ENCODE peak calls at places on chromosomes 2 and 18, in seven cellular contexts. T, Y, S, B, R, N and Q are unnamed samples.
A peak's percentile ranks its signal among the peaks of the same experiment; 100 is the strongest.

GRCh38 chr2:74984017-74984416 is 25.6 kb downstream of the POLE4 start:
- DNase-seq in T (no peak), Y (no peak), S (no peak), B (no peak), R (no peak), N (no peak), Q (no peak)

GRCh38 chr2:19987936-19988335 is 2.0 kb downstream of the WDR35 start:
- DNase-seq in T (no peak), Y (no peak), S (no peak), B (no peak), R (no peak), N (no peak), Q (no peak)

GRCh38 chr2:214604861-214605260 is 194.0 kb downstream of the VWC2L start:
- DNase-seq in T (no peak), Y (no peak), S (peak; percentile 21), B (no peak), R (no peak), N (no peak), Q (no peak)

GRCh38 chr2:145402706-145403277 is 882.9 kb upstream of the ZEB2 start:
- DNase-seq in T (no peak), Y (no peak), S (peak; percentile 15), B (no peak), R (no peak), N (no peak), Q (no peak)

GRCh38 chr18:37355772-37356171 is 209.8 kb downstream of the CELF4 start:
- DNase-seq in T (no peak), Y (no peak), S (no peak), B (no peak), R (no peak), N (no peak), Q (no peak)

GRCh38 chr2:134926231-134926931 is 7.8 kb downstream of the CCNT2 start:
- DNase-seq in T (no peak), Y (no peak), S (peak; percentile 17), B (no peak), R (no peak), N (no peak), Q (no peak)

GRCh38 chr18:22551536-22552151 is 133.9 kb upstream of the CTAGE1 start:
- DNase-seq in T (no peak), Y (no peak), S (peak; percentile 91), B (no peak), R (no peak), N (no peak), Q (no peak)

GRCh38 chr2:191933307-191934105 is 86.6 kb upstream of the CAVIN2 start:
- DNase-seq in T (no peak), Y (no peak), S (peak; percentile 82), B (no peak), R (no peak), N (no peak), Q (no peak)

GRCh38 chr2:64681479-64681967 is 27.8 kb upstream of the SERTAD2 start:
- DNase-seq in T (no peak), Y (no peak), S (no peak), B (no peak), R (no peak), N (no peak), Q (no peak)

GRCh38 chr2:190255668-190256067 is 64.0 kb downstream of the HIBCH start:
- DNase-seq in T (no peak), Y (no peak), S (no peak), B (no peak), R (no peak), N (no peak), Q (no peak)

GRCh38 chr18:46712406-46712805 is 44.4 kb downstream of the ST8SIA5 start:
- DNase-seq in T (no peak), Y (no peak), S (no peak), B (no peak), R (no peak), N (no peak), Q (no peak)

GRCh38 chr18:23887493-23887892 is 127.1 kb upstream of the TTC39C start:
- DNase-seq in T (peak; percentile 91), Y (no peak), S (no peak), B (no peak), R (no peak), N (no peak), Q (no peak)